ENCODE peak calls at places on chromosomes 6 and 20, in seven cellular contexts. B, O, W, Z, P, N and M are unnamed samples.
A peak's percentile ranks its signal among the peaks of the same experiment; 100 is the strongest.

GRCh38 chr6:136920858-136921520 is 1.1 kb upstream of the SLC35D3 start:
- DNase-seq in P (no peak), O (no peak), N (no peak), Z (no peak), W (no peak), B (no peak), M (no peak)

GRCh38 chr6:116450769-116451740 is 10.1 kb upstream of the CALHM6 start:
- DNase-seq in N (no peak), Z (no peak), P (peak; percentile 50), W (no peak), B (peak; percentile 26), O (no peak), M (no peak)

GRCh38 chr6:156727715-156728385 is 49.3 kb upstream of the ARID1B start:
- DNase-seq in B (no peak), W (no peak), P (no peak), N (no peak), Z (no peak), O (no peak), M (no peak)

GRCh38 chr6:20960067-20960466 is 425.8 kb downstream of the CDKAL1 start:
- DNase-seq in Z (no peak), N (no peak), P (no peak), B (no peak), W (no peak), O (no peak), M (no peak)

GRCh38 chr20:16271450-16271849 is 301.8 kb downstream of the KIF16B start:
- DNase-seq in P (no peak), O (no peak), W (no peak), N (no peak), B (no peak), Z (no peak), M (no peak)

GRCh38 chr6:41673704-41674000 is 35.4 kb downstream of the MDFI start:
- DNase-seq in O (no peak), N (no peak), P (no peak), B (no peak), W (no peak), Z (no peak), M (no peak)

GRCh38 chr6:110053395-110054240 is 75.5 kb downstream of the GPR6 start:
- DNase-seq in B (peak; percentile 27), W (no peak), N (no peak), O (peak; percentile 46), Z (no peak), P (no peak), M (peak; percentile 50)

GRCh38 chr20:12554416-12554815 is 454.4 kb upstream of the SPTLC3 start:
- DNase-seq in W (no peak), N (no peak), P (no peak), Z (no peak), O (peak; percentile 19), B (no peak), M (no peak)

GRCh38 chr20:34755367-34755766 is 51.2 kb downstream of the TP53INP2 start:
- DNase-seq in Z (no peak), W (no peak), B (no peak), N (no peak), P (no peak), O (no peak), M (no peak)

GRCh38 chr20:18314786-18315406 is 26.6 kb downstream of the ZNF133 start:
- DNase-seq in W (no peak), B (no peak), Z (peak; percentile 50), O (peak; percentile 98), P (no peak), N (no peak), M (no peak)

GRCh38 chr20:23350855-23351838 is 556 bp downstream of the NXT1 start:
- DNase-seq in B (peak; percentile 49), Z (peak; percentile 79), P (peak; percentile 41), O (peak; percentile 57), W (no peak), N (peak; percentile 58), M (no peak)

GRCh38 chr20:63624486-63624885 is 2.4 kb downstream of the GMEB2 start:
- DNase-seq in Z (no peak), O (no peak), B (no peak), W (no peak), P (no peak), N (no peak), M (no peak)

GRCh38 chr20:12199703-12200102 is 282.0 kb downstream of the BTBD3 start:
- DNase-seq in W (no peak), O (no peak), N (no peak), Z (no peak), B (no peak), P (no peak), M (no peak)

GRCh38 chr20:53827996-53828672 is 234.5 kb upstream of the ZNF217 start:
- DNase-seq in B (no peak), Z (peak; percentile 73), O (peak; percentile 98), W (no peak), N (no peak), P (no peak), M (no peak)

GRCh38 chr6:160057080-160057479 is 64.5 kb upstream of the SLC22A1 start:
- DNase-seq in P (no peak), W (no peak), N (no peak), B (no peak), Z (no peak), O (no peak), M (no peak)

GRCh38 chr6:160063771-160064413 is 57.7 kb upstream of the SLC22A1 start:
- DNase-seq in W (no peak), O (peak; percentile 32), B (no peak), Z (no peak), P (no peak), N (no peak), M (no peak)

GRCh38 chr6:160060221-160060620 is 61.4 kb upstream of the SLC22A1 start:
- DNase-seq in W (no peak), N (no peak), B (no peak), O (no peak), Z (no peak), P (no peak), M (no peak)

GRCh38 chr6:160058603-160059215 is 62.9 kb upstream of the SLC22A1 start:
- DNase-seq in B (no peak), N (no peak), Z (no peak), P (no peak), O (no peak), W (no peak), M (no peak)

DNA sequence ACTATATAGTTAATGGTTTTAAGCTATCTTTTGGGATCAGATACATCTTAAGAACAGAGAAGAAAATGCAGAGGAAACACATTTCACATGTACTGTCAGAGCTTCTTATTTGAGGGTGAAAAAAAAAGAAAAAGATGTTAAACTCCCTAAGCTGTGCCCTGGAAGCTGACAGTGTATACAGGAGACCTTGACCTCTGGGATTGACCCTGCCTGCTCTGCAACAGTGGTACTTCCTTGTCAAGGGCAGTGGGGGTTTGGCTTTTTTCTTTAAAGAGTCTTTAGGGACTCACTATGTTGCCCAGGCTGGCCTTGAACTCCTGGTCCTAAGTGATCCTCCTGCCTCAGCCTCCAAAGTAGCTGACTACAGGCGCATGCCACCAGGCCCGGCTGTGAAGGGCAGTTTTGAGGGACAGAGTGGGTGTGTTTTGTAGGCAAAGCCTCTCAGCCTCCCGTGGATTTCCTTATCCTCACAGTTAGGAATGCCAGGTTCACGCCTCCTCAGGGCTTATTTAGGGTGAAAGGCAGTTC is 60.6 kb upstream of the SLC22A1 start:
- DNase-seq in O (no peak), N (no peak), P (no peak), Z (no peak), W (no peak), B (no peak), M (no peak)
- H3K36me3 ChIP-seq in O (peaks cover 3% of the 10 kb centered on the region), N (peaks cover 74% of the 10 kb centered on the region), P (peaks cover 100% of the 10 kb centered on the region), Z (peaks cover 19% of the 10 kb centered on the region), W (peaks cover 70% of the 10 kb centered on the region), B (peaks cover 8% of the 10 kb centered on the region), M (peaks cover 47% of the 10 kb centered on the region)

GRCh38 chr20:62162765-62163484 is 19.4 kb downstream of the SS18L1 start:
- DNase-seq in Z (no peak), N (no peak), W (no peak), P (no peak), B (no peak), O (no peak), M (no peak)

GRCh38 chr20:62163485-62163865 is 19.4 kb upstream of the MTG2 start:
- DNase-seq in N (no peak), O (no peak), B (no peak), P (no peak), W (no peak), Z (no peak), M (no peak)

GRCh38 chr20:62163986-62164762 is 18.7 kb upstream of the MTG2 start:
- DNase-seq in B (no peak), W (no peak), O (no peak), P (no peak), N (no peak), Z (no peak), M (no peak)

GRCh38 chr20:62165762-62166399 is 16.9 kb upstream of the MTG2 start:
- DNase-seq in B (no peak), P (no peak), W (no peak), Z (no peak), N (no peak), O (no peak), M (no peak)

GRCh38 chr20:62164879-62165761 is 17.7 kb upstream of the MTG2 start:
- DNase-seq in N (no peak), O (no peak), P (no peak), B (no peak), W (no peak), Z (no peak), M (no peak)
- H3K36me3 ChIP-seq in N (no peaks in the 10 kb centered on the region), O (peaks cover 29% of the 10 kb centered on the region), P (peaks cover 100% of the 10 kb centered on the region), B (no peaks in the 10 kb centered on the region), W (peaks cover 54% of the 10 kb centered on the region), Z (peaks cover 5% of the 10 kb centered on the region), M (peaks cover 64% of the 10 kb centered on the region)

DNA sequence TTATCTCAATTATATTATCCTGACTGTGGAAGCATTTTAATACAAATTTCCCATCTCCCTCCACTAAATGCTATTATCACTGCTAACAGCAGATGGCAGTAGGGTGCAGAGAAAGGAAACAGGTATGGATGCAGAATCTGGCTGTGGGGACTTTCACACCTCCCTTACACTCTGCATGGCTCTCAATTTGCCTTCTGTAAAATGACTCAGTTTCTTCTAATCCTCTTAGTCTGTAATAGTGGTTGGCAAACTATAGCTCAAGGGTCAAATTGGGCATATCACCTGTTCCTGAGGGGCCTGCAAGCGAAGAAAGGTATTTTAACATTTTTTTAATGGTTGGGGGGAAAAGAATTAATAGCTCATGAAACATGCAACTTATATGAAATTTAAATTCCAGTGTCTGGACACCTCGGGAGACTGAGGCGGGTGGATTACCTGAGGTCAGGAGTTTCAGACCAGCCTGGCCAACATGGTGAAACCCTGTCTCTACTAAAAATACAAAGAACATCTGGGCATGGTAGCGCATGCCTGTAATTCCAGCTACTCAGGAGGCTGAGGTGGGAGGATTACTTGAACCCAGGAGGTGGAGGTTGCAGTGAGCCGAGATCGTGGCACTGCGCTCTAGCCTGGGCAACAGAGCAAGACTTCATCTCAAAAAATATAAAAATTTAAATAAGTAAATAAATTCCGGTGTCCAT is 83.5 kb downstream of the ZMYND8 start:
- DNase-seq in W (no peak), P (peak; percentile 38), B (no peak), O (peak; percentile 92), N (no peak), Z (peak; percentile 71), M (peak; percentile 39)
- H3K36me3 ChIP-seq in W (no peaks in the 10 kb centered on the region), P (peaks cover 55% of the 10 kb centered on the region), B (no peaks in the 10 kb centered on the region), O (peaks cover 16% of the 10 kb centered on the region), N (peaks cover 5% of the 10 kb centered on the region), Z (no peaks in the 10 kb centered on the region), M (peaks cover 18% of the 10 kb centered on the region)

GRCh38 chr6:88916615-88917198 is 46.7 kb downstream of the RNGTT start:
- DNase-seq in P (no peak), N (no peak), Z (no peak), O (peak; percentile 34), B (no peak), W (no peak), M (no peak)
- H3K36me3 ChIP-seq in P (peaks cover 6% of the 10 kb centered on the region), N (no peaks in the 10 kb centered on the region), Z (no peaks in the 10 kb centered on the region), O (no peaks in the 10 kb centered on the region), B (no peaks in the 10 kb centered on the region), W (no peaks in the 10 kb centered on the region), M (no peaks in the 10 kb centered on the region)